ENCODE peak calls at places on chromosomes 2 and 18, in six cellular contexts. One of them, this sample, is unnamed. For H3K9me3, the result is how much of the 10 kb centered on the place peaks cover.

GRCh38 chr2:48562281-48562680 is 32.3 kb downstream of the STON1 start:
- DNase-seq in mucosa of descending colon: no peak
- DNase-seq in left ventricle myocardium inferior: no peak
- DNase-seq in CD8-positive, alpha-beta T cell: no peak
- DNase-seq in astrocyte: no peak
- DNase-seq in mammary epithelial cell: no peak
- DNase-seq in this sample: no peak

GRCh38 chr2:20136149-20136548 is 84.7 kb upstream of the LAPTM4A start:
- DNase-seq in astrocyte: no peak
- DNase-seq in CD8-positive, alpha-beta T cell: no peak
- DNase-seq in left ventricle myocardium inferior: no peak
- DNase-seq in mammary epithelial cell: no peak
- DNase-seq in mucosa of descending colon: no peak
- DNase-seq in this sample: no peak

GRCh38 chr2:69893684-69894481 is at the start of gene SNRNP27:
- DNase-seq in mucosa of descending colon: peak
- DNase-seq in CD8-positive, alpha-beta T cell: peak
- DNase-seq in mammary epithelial cell: peak
- DNase-seq in left ventricle myocardium inferior: peak
- DNase-seq in astrocyte: peak
- DNase-seq in this sample: peak

GRCh38 chr18:65235966-65236634 is 514.7 kb upstream of the CDH7 start:
- DNase-seq in mammary epithelial cell: peak
- DNase-seq in CD8-positive, alpha-beta T cell: no peak
- DNase-seq in left ventricle myocardium inferior: no peak
- DNase-seq in mucosa of descending colon: no peak
- DNase-seq in astrocyte: no peak
- DNase-seq in this sample: no peak

GRCh38 chr2:70655786-70656185 is 102.2 kb upstream of the TGFA start:
- DNase-seq in left ventricle myocardium inferior: no peak
- DNase-seq in astrocyte: no peak
- DNase-seq in mucosa of descending colon: no peak
- DNase-seq in mammary epithelial cell: no peak
- DNase-seq in CD8-positive, alpha-beta T cell: no peak
- DNase-seq in this sample: no peak

GRCh38 chr2:74632209-74632938 is 15.8 kb downstream of the M1AP start:
- DNase-seq in mucosa of descending colon: no peak
- DNase-seq in CD8-positive, alpha-beta T cell: no peak
- DNase-seq in astrocyte: no peak
- DNase-seq in left ventricle myocardium inferior: no peak
- DNase-seq in mammary epithelial cell: no peak
- DNase-seq in this sample: no peak

GRCh38 chr2:231463698-231464575 is at the start of gene NCL:
- DNase-seq in CD8-positive, alpha-beta T cell: peak
- DNase-seq in left ventricle myocardium inferior: peak
- DNase-seq in mucosa of descending colon: peak
- DNase-seq in mammary epithelial cell: peak
- DNase-seq in astrocyte: peak
- DNase-seq in this sample: peak

GRCh38 chr2:117794668-117795067 is 19.8 kb upstream of the DDX18 start:
- DNase-seq in left ventricle myocardium inferior: no peak
- DNase-seq in astrocyte: peak
- DNase-seq in CD8-positive, alpha-beta T cell: no peak
- DNase-seq in mucosa of descending colon: no peak
- DNase-seq in mammary epithelial cell: no peak
- DNase-seq in this sample: no peak

GRCh38 chr2:128433911-128434550 is 115.4 kb upstream of the HS6ST1 start:
- DNase-seq in astrocyte: no peak
- DNase-seq in mammary epithelial cell: no peak
- DNase-seq in CD8-positive, alpha-beta T cell: no peak
- DNase-seq in mucosa of descending colon: no peak
- DNase-seq in left ventricle myocardium inferior: no peak
- DNase-seq in this sample: peak

GRCh38 chr2:170409164-170409535 is 231.2 kb downstream of the MYO3B start:
- DNase-seq in mammary epithelial cell: peak
- DNase-seq in CD8-positive, alpha-beta T cell: peak
- DNase-seq in left ventricle myocardium inferior: peak
- DNase-seq in astrocyte: peak
- DNase-seq in mucosa of descending colon: peak
- DNase-seq in this sample: peak

GRCh38 chr2:220687231-220687843 is 884.8 kb downstream of the EPHA4 start:
- DNase-seq in left ventricle myocardium inferior: peak
- DNase-seq in mucosa of descending colon: peak
- DNase-seq in CD8-positive, alpha-beta T cell: peak
- DNase-seq in astrocyte: peak
- DNase-seq in mammary epithelial cell: peak
- DNase-seq in this sample: peak

GRCh38 chr2:9770308-9771100 is 72.8 kb upstream of the TAF1B start:
- DNase-seq in astrocyte: peak
- DNase-seq in CD8-positive, alpha-beta T cell: no peak
- DNase-seq in left ventricle myocardium inferior: peak
- DNase-seq in mucosa of descending colon: peak
- DNase-seq in mammary epithelial cell: peak
- DNase-seq in this sample: peak

GRCh38 chr2:222242532-222242931 is 56.3 kb downstream of the PAX3 start:
- DNase-seq in mucosa of descending colon: no peak
- DNase-seq in mammary epithelial cell: no peak
- DNase-seq in astrocyte: no peak
- DNase-seq in left ventricle myocardium inferior: no peak
- DNase-seq in CD8-positive, alpha-beta T cell: no peak
- DNase-seq in this sample: no peak

GRCh38 chr2:106159867-106160785 is 34.0 kb downstream of the UXS1 start:
- DNase-seq in left ventricle myocardium inferior: no peak
- DNase-seq in mammary epithelial cell: no peak
- DNase-seq in astrocyte: no peak
- DNase-seq in mucosa of descending colon: no peak
- DNase-seq in CD8-positive, alpha-beta T cell: no peak
- DNase-seq in this sample: no peak

GRCh38 chr2:58875462-58875861 is 634.3 kb upstream of the FANCL start:
- DNase-seq in astrocyte: no peak
- DNase-seq in CD8-positive, alpha-beta T cell: no peak
- DNase-seq in left ventricle myocardium inferior: no peak
- DNase-seq in mucosa of descending colon: no peak
- DNase-seq in mammary epithelial cell: no peak
- DNase-seq in this sample: no peak

GRCh38 chr18:10437837-10438236 is 16.6 kb upstream of the APCDD1 start:
- DNase-seq in CD8-positive, alpha-beta T cell: no peak
- DNase-seq in mucosa of descending colon: no peak
- DNase-seq in mammary epithelial cell: no peak
- DNase-seq in astrocyte: no peak
- DNase-seq in left ventricle myocardium inferior: no peak
- DNase-seq in this sample: no peak

GRCh38 chr2:133338224-133338623 is 230.0 kb downstream of the NCKAP5 start:
- DNase-seq in mucosa of descending colon: no peak
- DNase-seq in astrocyte: no peak
- DNase-seq in CD8-positive, alpha-beta T cell: no peak
- DNase-seq in left ventricle myocardium inferior: no peak
- DNase-seq in mammary epithelial cell: no peak
- DNase-seq in this sample: no peak

GRCh38 chr2:3669656-3670055 is 11.7 kb downstream of the ALLC start:
- DNase-seq in astrocyte: no peak
- DNase-seq in CD8-positive, alpha-beta T cell: no peak
- DNase-seq in left ventricle myocardium inferior: no peak
- DNase-seq in mucosa of descending colon: no peak
- DNase-seq in mammary epithelial cell: no peak
- DNase-seq in this sample: no peak

GRCh38 chr2:96526101-96526591 is 10.4 kb upstream of the ARID5A start:
- DNase-seq in mammary epithelial cell: no peak
- DNase-seq in mucosa of descending colon: peak
- DNase-seq in astrocyte: no peak
- DNase-seq in left ventricle myocardium inferior: no peak
- DNase-seq in CD8-positive, alpha-beta T cell: no peak
- DNase-seq in this sample: no peak

GRCh38 chr2:162582357-162582798 is 238.4 kb downstream of the GCA start:
- DNase-seq in CD8-positive, alpha-beta T cell: no peak
- DNase-seq in left ventricle myocardium inferior: no peak
- DNase-seq in astrocyte: peak
- DNase-seq in mucosa of descending colon: peak
- DNase-seq in mammary epithelial cell: no peak
- DNase-seq in this sample: peak

GRCh38 chr18:75407468-75408437 is 19.8 kb downstream of the SMIM21 start:
- DNase-seq in mucosa of descending colon: no peak
- DNase-seq in astrocyte: peak
- DNase-seq in left ventricle myocardium inferior: no peak
- DNase-seq in CD8-positive, alpha-beta T cell: no peak
- DNase-seq in mammary epithelial cell: peak
- DNase-seq in this sample: no peak

GRCh38 chr18:31206787-31207381 is 44.2 kb upstream of the DSC1 start:
- DNase-seq in CD8-positive, alpha-beta T cell: no peak
- DNase-seq in left ventricle myocardium inferior: peak
- DNase-seq in mucosa of descending colon: peak
- DNase-seq in mammary epithelial cell: peak
- DNase-seq in astrocyte: peak
- DNase-seq in this sample: peak

GRCh38 chr18:53795061-53795460 is 429.4 kb downstream of the MBD2 start:
- DNase-seq in mammary epithelial cell: peak
- DNase-seq in CD8-positive, alpha-beta T cell: no peak
- DNase-seq in mucosa of descending colon: no peak
- DNase-seq in left ventricle myocardium inferior: no peak
- DNase-seq in astrocyte: peak
- DNase-seq in this sample: no peak

GRCh38 chr18:79876497-79876896 is 75.0 kb downstream of the SLC66A2 start:
- DNase-seq in astrocyte: no peak
- DNase-seq in mammary epithelial cell: peak
- DNase-seq in CD8-positive, alpha-beta T cell: no peak
- DNase-seq in mucosa of descending colon: no peak
- DNase-seq in left ventricle myocardium inferior: no peak
- DNase-seq in this sample: no peak

GRCh38 chr2:237581751-237582746 is 8.5 kb downstream of the RAB17 start:
- DNase-seq in mammary epithelial cell: no peak
- DNase-seq in CD8-positive, alpha-beta T cell: no peak
- DNase-seq in left ventricle myocardium inferior: peak
- DNase-seq in mucosa of descending colon: peak
- DNase-seq in astrocyte: peak
- DNase-seq in this sample: no peak

GRCh38 chr18:74331404-74331803 is 15.8 kb downstream of the C18orf63 start:
- DNase-seq in astrocyte: peak
- DNase-seq in mucosa of descending colon: no peak
- DNase-seq in mammary epithelial cell: peak
- DNase-seq in CD8-positive, alpha-beta T cell: no peak
- DNase-seq in left ventricle myocardium inferior: no peak
- DNase-seq in this sample: peak

GRCh38 chr18:74329688-74330205 is 14.1 kb downstream of the C18orf63 start:
- DNase-seq in mammary epithelial cell: no peak
- DNase-seq in CD8-positive, alpha-beta T cell: no peak
- DNase-seq in left ventricle myocardium inferior: no peak
- DNase-seq in mucosa of descending colon: no peak
- DNase-seq in astrocyte: no peak
- DNase-seq in this sample: no peak

GRCh38 chr18:74328196-74328595 is 12.6 kb downstream of the C18orf63 start:
- DNase-seq in left ventricle myocardium inferior: no peak
- DNase-seq in mammary epithelial cell: no peak
- DNase-seq in CD8-positive, alpha-beta T cell: no peak
- DNase-seq in astrocyte: no peak
- DNase-seq in mucosa of descending colon: no peak
- DNase-seq in this sample: no peak

GRCh38 chr18:74326238-74326637 is 10.6 kb downstream of the C18orf63 start:
- DNase-seq in CD8-positive, alpha-beta T cell: no peak
- DNase-seq in mucosa of descending colon: no peak
- DNase-seq in mammary epithelial cell: no peak
- DNase-seq in astrocyte: no peak
- DNase-seq in left ventricle myocardium inferior: no peak
- DNase-seq in this sample: no peak
- TF ChIP-seq CTCF in CD8-positive, alpha-beta T cell: no peak
- TF ChIP-seq CTCF in mucosa of descending colon: no peak
- TF ChIP-seq CTCF in mammary epithelial cell: no peak
- TF ChIP-seq CTCF in astrocyte: no peak
- TF ChIP-seq CTCF in left ventricle myocardium inferior: no peak
- TF ChIP-seq CTCF in this sample: no peak

GRCh38 chr2:197279997-197280756 is 30.4 kb downstream of the ANKRD44 start:
- DNase-seq in astrocyte: peak
- DNase-seq in left ventricle myocardium inferior: no peak
- DNase-seq in mammary epithelial cell: no peak
- DNase-seq in CD8-positive, alpha-beta T cell: no peak
- DNase-seq in mucosa of descending colon: no peak
- DNase-seq in this sample: no peak

GRCh38 chr2:197286805-197287595 is 23.6 kb downstream of the ANKRD44 start:
- DNase-seq in CD8-positive, alpha-beta T cell: no peak
- DNase-seq in astrocyte: peak
- DNase-seq in left ventricle myocardium inferior: no peak
- DNase-seq in mucosa of descending colon: no peak
- DNase-seq in mammary epithelial cell: peak
- DNase-seq in this sample: no peak

GRCh38 chr2:197281421-197281820 is 29.2 kb downstream of the ANKRD44 start:
- DNase-seq in mucosa of descending colon: no peak
- DNase-seq in CD8-positive, alpha-beta T cell: no peak
- DNase-seq in mammary epithelial cell: no peak
- DNase-seq in left ventricle myocardium inferior: no peak
- DNase-seq in astrocyte: no peak
- DNase-seq in this sample: no peak

DNA sequence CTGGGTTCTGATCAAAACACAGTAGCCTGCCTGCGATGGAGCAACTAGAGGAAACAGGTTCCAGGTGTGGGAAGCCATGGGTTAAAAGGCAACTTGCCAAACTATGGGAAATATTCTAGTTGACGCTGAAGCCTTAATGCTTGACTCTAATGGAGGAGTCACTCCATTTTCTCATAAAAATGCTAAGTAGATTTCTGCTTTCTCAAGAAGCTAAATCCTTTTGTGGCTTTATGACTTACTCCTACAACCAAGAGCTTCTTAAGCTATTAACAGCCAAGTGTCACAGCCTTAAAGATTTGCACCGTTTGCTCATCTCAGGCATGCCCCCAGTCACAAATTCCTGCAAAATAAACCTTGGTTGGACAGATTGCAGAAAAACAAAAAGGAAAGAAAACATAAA is 25.2 kb downstream of the ANKRD44 start:
- DNase-seq in mammary epithelial cell: no peak
- DNase-seq in CD8-positive, alpha-beta T cell: no peak
- DNase-seq in mucosa of descending colon: no peak
- DNase-seq in astrocyte: no peak
- DNase-seq in left ventricle myocardium inferior: no peak
- DNase-seq in this sample: no peak
- H3K4me3 ChIP-seq in mammary epithelial cell: no peak
- H3K4me3 ChIP-seq in CD8-positive, alpha-beta T cell: no peak
- H3K4me3 ChIP-seq in mucosa of descending colon: no peak
- H3K4me3 ChIP-seq in astrocyte: no peak
- H3K4me3 ChIP-seq in left ventricle myocardium inferior: no peak
- H3K4me3 ChIP-seq in this sample: no peak

DNA sequence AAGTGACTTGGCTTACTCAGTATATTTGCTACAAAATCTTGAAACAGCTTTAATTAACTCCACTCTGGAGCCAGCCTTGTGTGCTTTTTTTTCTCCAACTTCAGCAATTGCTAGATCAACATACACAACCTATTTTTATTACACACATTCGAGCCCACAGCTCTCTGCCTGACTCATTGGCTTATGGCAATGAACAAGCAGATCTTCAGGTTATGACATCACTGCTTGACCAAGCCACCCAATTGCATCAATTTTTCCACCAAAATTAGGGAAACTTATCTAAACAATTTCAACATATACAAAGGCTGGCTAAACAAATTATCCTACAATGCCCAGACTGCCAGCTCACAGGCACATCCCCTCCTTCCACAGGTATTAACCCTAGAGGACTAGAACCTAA is 39.6 kb upstream of the PDK1 start:
- DNase-seq in CD8-positive, alpha-beta T cell: no peak
- DNase-seq in astrocyte: peak
- DNase-seq in mammary epithelial cell: peak
- DNase-seq in left ventricle myocardium inferior: no peak
- DNase-seq in mucosa of descending colon: no peak
- DNase-seq in this sample: no peak
- H3K9me3 ChIP-seq in CD8-positive, alpha-beta T cell: under half
- H3K9me3 ChIP-seq in astrocyte: under half
- H3K9me3 ChIP-seq in mammary epithelial cell: under half
- H3K9me3 ChIP-seq in left ventricle myocardium inferior: half or more
- H3K9me3 ChIP-seq in mucosa of descending colon: under half
- H3K9me3 ChIP-seq in this sample: under half

GRCh38 chr18:26457611-26458350 is 90.6 kb downstream of the KCTD1 start:
- DNase-seq in astrocyte: no peak
- DNase-seq in CD8-positive, alpha-beta T cell: no peak
- DNase-seq in left ventricle myocardium inferior: no peak
- DNase-seq in mucosa of descending colon: no peak
- DNase-seq in mammary epithelial cell: no peak
- DNase-seq in this sample: no peak
- TF ChIP-seq CTCF in astrocyte: no peak
- TF ChIP-seq CTCF in CD8-positive, alpha-beta T cell: no peak
- TF ChIP-seq CTCF in left ventricle myocardium inferior: peak
- TF ChIP-seq CTCF in mucosa of descending colon: no peak
- TF ChIP-seq CTCF in mammary epithelial cell: no peak
- TF ChIP-seq CTCF in this sample: no peak